ENCODE peak calls at places on chromosome 1, in four cellular contexts. U is K562, W is HepG2, L is WTC11. G is an unnamed sample.

GRCh38 chr1:197391303-197392226 is 123.5 kb downstream of the CRB1 start:
- DNase-seq in W (no peak), L (no peak), U (no peak), G (no peak)

GRCh38 chr1:179825201-179825600 is 52.4 kb downstream of the TOR1AIP2 start:
- DNase-seq in U (no peak), L (no peak), W (no peak), G (no peak)

GRCh38 chr1:228313536-228314277 is 92.9 kb downstream of the TRIM11 start:
- DNase-seq in U (no peak), L (no peak), W (no peak), G (no peak)

GRCh38 chr1:219988387-219988786 is 57.9 kb downstream of the EPRS1 start:
- DNase-seq in W (no peak), L (no peak), U (no peak), G (no peak)

GRCh38 chr1:94209425-94209824 is 28.0 kb downstream of the ARHGAP29 start:
- DNase-seq in L (no peak), W (peak), U (no peak), G (no peak)

GRCh38 chr1:10941891-10942541 is 70.4 kb upstream of the TARDBP start:
- DNase-seq in W (no peak), L (peak), U (peak), G (peak)

GRCh38 chr1:204191481-204191880 is 4.8 kb downstream of the KISS1 start:
- DNase-seq in U (no peak), L (no peak), W (no peak), G (no peak)

GRCh38 chr1:27322569-27323116 is 680 bp downstream of the TMEM222 start:
- DNase-seq in U (peak), L (no peak), W (peak), G (no peak)

GRCh38 chr1:4736254-4736653 is 81.8 kb downstream of the AJAP1 start:
- DNase-seq in W (no peak), L (no peak), U (no peak), G (no peak)

GRCh38 chr1:22262583-22262982 is 119.7 kb upstream of the WNT4 start:
- DNase-seq in U (peak), W (no peak), L (peak), G (peak)
- TF ChIP-seq FOXJ3 in U (no peak), W (no peak), L (no peak), G (peak)

DNA sequence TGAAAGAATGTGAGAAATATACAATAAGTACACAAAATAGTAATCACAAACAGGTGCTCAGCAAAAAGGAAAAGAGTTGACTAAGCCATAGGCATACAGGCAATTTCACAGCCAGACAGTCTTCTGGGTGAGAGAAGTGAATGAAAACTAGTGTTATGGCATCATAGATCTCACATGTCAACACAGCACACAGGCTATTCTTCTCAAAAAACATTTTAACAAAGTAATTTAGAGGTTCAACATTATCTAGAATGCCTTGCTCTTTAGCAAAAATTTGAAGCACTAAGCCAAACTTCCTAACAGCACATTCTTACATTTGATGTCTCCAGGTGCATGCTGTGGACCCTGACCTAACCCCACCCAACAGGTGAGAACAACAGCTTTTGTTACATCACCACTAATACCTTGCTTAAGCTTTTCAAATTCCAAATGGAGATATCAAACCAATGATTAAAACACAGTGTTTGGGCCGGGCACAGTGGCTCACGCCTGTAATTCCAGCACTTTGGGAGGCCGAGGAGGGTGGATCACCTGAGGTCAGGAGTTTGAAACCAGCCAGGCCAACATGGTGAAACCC is 30.5 kb downstream of the OTUD7B start:
- DNase-seq in U (no peak), L (no peak), W (no peak), G (no peak)
- TF ChIP-seq FOXJ3 in U (no peak), L (no peak), W (no peak), G (no peak)

DNA sequence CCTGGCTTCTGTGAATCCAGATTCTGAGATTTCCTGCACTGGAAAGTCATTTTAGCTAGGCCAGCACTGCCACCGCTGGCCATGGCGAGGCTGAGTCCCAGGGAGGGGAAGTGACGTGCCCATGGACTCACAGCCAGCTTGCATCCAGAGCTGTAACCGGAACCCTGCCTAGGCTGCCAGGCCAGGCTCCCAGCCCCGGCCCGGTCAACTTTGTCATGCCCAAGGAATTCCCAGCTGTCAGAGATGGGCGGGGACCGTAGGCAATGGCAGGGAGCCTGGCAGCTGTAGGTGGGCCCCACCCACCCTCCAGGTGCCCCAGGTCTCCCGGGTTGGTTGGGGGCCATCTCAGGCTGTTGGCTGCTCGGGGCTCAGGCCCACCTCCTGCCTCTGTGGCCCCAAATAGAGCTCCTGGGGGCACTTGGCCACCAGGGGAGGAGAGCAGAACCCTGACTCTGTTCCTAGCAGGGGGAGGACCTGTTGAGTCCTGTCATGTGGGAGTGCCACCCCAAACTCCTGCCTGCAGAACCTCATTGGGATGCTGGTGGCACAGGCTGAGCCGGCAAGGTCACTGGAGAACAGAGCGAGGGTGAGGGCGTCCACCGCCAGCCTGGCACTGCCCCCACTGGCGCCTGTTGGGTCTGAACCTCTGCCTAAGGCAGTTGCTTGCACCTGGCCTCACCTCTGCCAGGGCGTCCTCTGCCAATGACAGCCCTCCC is 57.8 kb downstream of the FOXO6 start:
- DNase-seq in U (no peak), W (peak), L (no peak), G (no peak)
- TF ChIP-seq FOXJ3 in U (no peak), W (no peak), L (no peak), G (no peak)

DNA sequence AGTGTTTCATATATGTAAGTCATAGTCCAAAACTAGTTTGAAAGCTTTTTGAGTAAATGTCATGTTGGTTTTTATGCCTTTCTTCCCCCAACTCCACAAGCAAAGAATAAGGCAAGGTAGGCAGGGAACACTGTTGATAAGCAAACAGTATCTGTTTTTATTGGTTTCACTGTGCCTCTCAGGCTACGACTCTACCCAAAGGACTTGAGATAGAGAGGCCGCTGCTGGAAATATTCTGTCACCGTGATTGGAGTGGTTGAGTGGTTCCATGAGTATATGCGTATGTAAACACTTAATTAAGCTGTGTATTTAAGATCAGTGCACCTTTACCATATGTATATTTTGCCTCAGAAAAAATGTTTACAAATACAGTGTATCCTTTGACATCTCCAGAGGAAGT is 138.1 kb upstream of the KIF26B start:
- DNase-seq in L (no peak), U (no peak), W (no peak), G (no peak)
- TF ChIP-seq FOXJ3 in L (no peak), U (no peak), W (no peak), G (no peak)

DNA sequence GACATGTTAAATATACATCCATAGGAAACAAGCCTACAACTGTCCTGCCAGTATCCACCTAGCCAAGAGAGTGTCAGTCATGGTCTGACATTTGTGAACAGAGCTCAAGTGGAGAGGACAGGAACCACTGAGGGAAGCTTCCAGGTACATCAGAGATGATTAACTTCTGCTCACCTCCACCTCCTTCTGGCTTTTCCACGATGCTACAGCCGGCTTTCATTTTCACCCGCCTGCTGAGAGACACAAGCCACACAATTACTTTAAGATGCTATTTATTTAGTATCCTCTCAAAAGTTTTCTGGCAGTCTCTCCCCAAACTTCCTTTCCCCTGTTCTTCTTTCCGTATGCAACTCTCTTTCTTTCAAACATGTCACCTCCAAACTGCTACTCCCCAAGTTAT is 2.1 kb downstream of the ETV3 start:
- DNase-seq in L (no peak), W (peak), U (no peak), G (no peak)
- TF ChIP-seq FOXJ3 in L (no peak), W (no peak), U (no peak), G (no peak)

DNA sequence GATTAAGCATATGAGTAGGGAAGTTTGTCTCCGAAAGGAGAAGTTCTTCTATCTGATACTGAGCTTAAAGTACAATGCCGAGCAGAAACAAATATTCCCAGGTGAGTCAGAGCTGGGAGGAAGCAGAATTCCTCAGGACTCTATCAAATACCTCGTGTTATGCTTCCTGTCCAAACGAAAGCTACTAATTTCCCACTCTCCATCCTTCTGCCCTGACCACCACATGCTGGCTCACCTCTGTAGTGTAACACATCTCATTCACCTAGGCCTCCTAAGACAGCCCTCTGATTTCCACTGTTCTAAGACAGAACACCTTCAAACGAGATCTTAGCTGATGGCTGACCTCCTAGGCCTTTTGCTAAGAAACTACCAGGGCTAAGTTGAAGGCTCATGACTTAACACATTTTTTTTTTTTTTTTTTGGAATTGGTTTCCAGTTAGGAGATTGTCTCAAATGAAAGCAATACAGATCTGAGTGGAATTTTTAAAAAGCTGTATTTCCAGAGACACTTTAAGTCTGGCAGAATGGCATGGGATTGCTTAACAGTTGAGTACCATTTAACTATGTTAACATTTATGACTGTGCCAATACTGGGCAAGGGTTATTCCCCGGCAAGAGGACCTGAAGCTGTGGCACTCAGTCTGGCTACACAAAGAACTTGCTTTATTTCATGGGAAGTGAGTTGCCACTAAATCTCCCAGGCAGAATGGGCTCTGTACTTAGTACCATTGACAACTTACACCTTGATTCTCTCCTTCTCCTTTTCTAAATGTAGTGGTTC is 583.4 kb downstream of the DPYD start:
- DNase-seq in W (no peak), L (no peak), U (no peak), G (no peak)
- TF ChIP-seq FOXJ3 in W (no peak), L (no peak), U (no peak), G (no peak)